ENCODE peak calls at places on chromosomes 13 and 19, in eight cellular contexts. One of them, this sample, is unnamed.

GRCh38 chr13:44489751-44490150 is 86.4 kb downstream of the TSC22D1 start:
- DNase-seq in testis: no peak
- DNase-seq in bronchial epithelial cell: no peak
- DNase-seq in neural crest cell: no peak
- DNase-seq in H1: no peak
- DNase-seq in cardiac fibroblast: no peak
- DNase-seq in HFF-Myc: no peak
- DNase-seq in IMR-90: no peak
- DNase-seq in this sample: no peak

GRCh38 chr19:15702590-15702930 is 25.3 kb upstream of the OR10H2 start:
- DNase-seq in testis: peak
- DNase-seq in bronchial epithelial cell: peak
- DNase-seq in neural crest cell: no peak
- DNase-seq in H1: no peak
- DNase-seq in cardiac fibroblast: peak
- DNase-seq in HFF-Myc: peak
- DNase-seq in IMR-90: no peak
- DNase-seq in this sample: no peak

GRCh38 chr13:24511019-24511823 is 1.4 kb downstream of the PARP4 start:
- DNase-seq in testis: no peak
- DNase-seq in bronchial epithelial cell: peak
- DNase-seq in neural crest cell: no peak
- DNase-seq in H1: no peak
- DNase-seq in cardiac fibroblast: peak
- DNase-seq in HFF-Myc: peak
- DNase-seq in IMR-90: peak
- DNase-seq in this sample: peak

GRCh38 chr13:102800145-102801041 is 1.5 kb downstream of the BIVM start:
- DNase-seq in testis: peak
- DNase-seq in bronchial epithelial cell: peak
- DNase-seq in neural crest cell: peak
- DNase-seq in H1: peak
- DNase-seq in cardiac fibroblast: peak
- DNase-seq in HFF-Myc: peak
- DNase-seq in IMR-90: peak
- DNase-seq in this sample: peak

GRCh38 chr19:47541507-47541906 is 26.6 kb upstream of the NAPA start:
- DNase-seq in testis: no peak
- DNase-seq in bronchial epithelial cell: no peak
- DNase-seq in neural crest cell: no peak
- DNase-seq in H1: no peak
- DNase-seq in cardiac fibroblast: peak
- DNase-seq in HFF-Myc: no peak
- DNase-seq in IMR-90: no peak
- DNase-seq in this sample: no peak

GRCh38 chr13:46747031-46747820 is 49.7 kb downstream of the ESD start:
- DNase-seq in testis: no peak
- DNase-seq in bronchial epithelial cell: no peak
- DNase-seq in neural crest cell: no peak
- DNase-seq in H1: no peak
- DNase-seq in cardiac fibroblast: no peak
- DNase-seq in HFF-Myc: no peak
- DNase-seq in IMR-90: no peak
- DNase-seq in this sample: no peak

GRCh38 chr19:16373989-16374388 is 49.4 kb downstream of the KLF2 start:
- DNase-seq in testis: no peak
- DNase-seq in bronchial epithelial cell: no peak
- DNase-seq in neural crest cell: no peak
- DNase-seq in H1: no peak
- DNase-seq in cardiac fibroblast: no peak
- DNase-seq in HFF-Myc: no peak
- DNase-seq in IMR-90: no peak
- DNase-seq in this sample: no peak

GRCh38 chr19:47107953-47108746 is 5.4 kb downstream of the ZC3H4 start:
- DNase-seq in testis: no peak
- DNase-seq in bronchial epithelial cell: peak
- DNase-seq in neural crest cell: no peak
- DNase-seq in H1: no peak
- DNase-seq in cardiac fibroblast: peak
- DNase-seq in HFF-Myc: no peak
- DNase-seq in IMR-90: peak
- DNase-seq in this sample: no peak

GRCh38 chr13:38686635-38687245 is at the start of gene FREM2:
- DNase-seq in testis: peak
- DNase-seq in bronchial epithelial cell: peak
- DNase-seq in neural crest cell: peak
- DNase-seq in H1: peak
- DNase-seq in cardiac fibroblast: no peak
- DNase-seq in HFF-Myc: no peak
- DNase-seq in IMR-90: no peak
- DNase-seq in this sample: no peak

DNA sequence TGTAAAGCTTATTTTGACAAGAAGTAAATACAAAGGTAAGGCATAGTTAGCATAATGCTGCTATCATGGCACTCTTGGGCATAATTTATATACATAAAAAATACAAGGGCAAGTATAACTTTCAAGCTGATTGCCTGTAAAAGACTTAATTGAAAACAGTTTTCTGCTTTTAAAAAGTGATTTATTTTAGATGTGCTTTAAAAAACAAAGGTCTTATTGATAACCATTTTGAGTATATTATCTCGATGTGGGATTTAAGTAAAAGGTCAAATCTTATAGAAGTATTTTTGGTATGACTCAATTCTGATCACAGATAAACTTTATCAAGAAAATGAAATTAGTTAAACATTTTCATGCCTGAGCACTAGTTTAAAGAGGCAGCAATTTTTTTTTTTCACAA is 175.8 kb downstream of the KCNRG start:
- DNase-seq in testis: no peak
- DNase-seq in bronchial epithelial cell: no peak
- DNase-seq in neural crest cell: no peak
- DNase-seq in H1: no peak
- DNase-seq in cardiac fibroblast: no peak
- DNase-seq in HFF-Myc: no peak
- DNase-seq in IMR-90: no peak
- DNase-seq in this sample: no peak
- TF ChIP-seq CTCF in testis: no peak
- TF ChIP-seq CTCF in bronchial epithelial cell: no peak
- TF ChIP-seq CTCF in neural crest cell: no peak
- TF ChIP-seq CTCF in H1: no peak
- TF ChIP-seq CTCF in cardiac fibroblast: no peak
- TF ChIP-seq CTCF in HFF-Myc: no peak
- TF ChIP-seq CTCF in IMR-90: no peak
- TF ChIP-seq CTCF in this sample: no peak

GRCh38 chr13:77274126-77274525 is 52.8 kb downstream of the MYCBP2 start:
- DNase-seq in testis: no peak
- DNase-seq in bronchial epithelial cell: no peak
- DNase-seq in neural crest cell: no peak
- DNase-seq in H1: no peak
- DNase-seq in cardiac fibroblast: peak
- DNase-seq in HFF-Myc: no peak
- DNase-seq in IMR-90: no peak
- DNase-seq in this sample: no peak
- TF ChIP-seq CTCF in testis: no peak
- TF ChIP-seq CTCF in bronchial epithelial cell: no peak
- TF ChIP-seq CTCF in neural crest cell: no peak
- TF ChIP-seq CTCF in H1: no peak
- TF ChIP-seq CTCF in cardiac fibroblast: no peak
- TF ChIP-seq CTCF in HFF-Myc: no peak
- TF ChIP-seq CTCF in IMR-90: peak
- TF ChIP-seq CTCF in this sample: peak

GRCh38 chr19:10468133-10468532 is 35.0 kb downstream of the KEAP1 start:
- DNase-seq in testis: no peak
- DNase-seq in bronchial epithelial cell: no peak
- DNase-seq in neural crest cell: no peak
- DNase-seq in H1: no peak
- DNase-seq in cardiac fibroblast: no peak
- DNase-seq in HFF-Myc: no peak
- DNase-seq in IMR-90: no peak
- DNase-seq in this sample: no peak

GRCh38 chr19:10467104-10467706 is 36.0 kb downstream of the KEAP1 start:
- DNase-seq in testis: no peak
- DNase-seq in bronchial epithelial cell: no peak
- DNase-seq in neural crest cell: no peak
- DNase-seq in H1: no peak
- DNase-seq in cardiac fibroblast: no peak
- DNase-seq in HFF-Myc: no peak
- DNase-seq in IMR-90: no peak
- DNase-seq in this sample: no peak

GRCh38 chr19:10473192-10473591 is 30.0 kb downstream of the KEAP1 start:
- DNase-seq in testis: no peak
- DNase-seq in bronchial epithelial cell: no peak
- DNase-seq in neural crest cell: no peak
- DNase-seq in H1: no peak
- DNase-seq in cardiac fibroblast: peak
- DNase-seq in HFF-Myc: no peak
- DNase-seq in IMR-90: no peak
- DNase-seq in this sample: no peak

GRCh38 chr19:10474962-10475451 is 28.1 kb downstream of the KEAP1 start:
- DNase-seq in testis: no peak
- DNase-seq in bronchial epithelial cell: no peak
- DNase-seq in neural crest cell: no peak
- DNase-seq in H1: no peak
- DNase-seq in cardiac fibroblast: no peak
- DNase-seq in HFF-Myc: no peak
- DNase-seq in IMR-90: no peak
- DNase-seq in this sample: no peak

GRCh38 chr19:10471909-10472308 is 31.2 kb downstream of the KEAP1 start:
- DNase-seq in testis: no peak
- DNase-seq in bronchial epithelial cell: peak
- DNase-seq in neural crest cell: no peak
- DNase-seq in H1: no peak
- DNase-seq in cardiac fibroblast: peak
- DNase-seq in HFF-Myc: no peak
- DNase-seq in IMR-90: peak
- DNase-seq in this sample: peak
- TF ChIP-seq CTCF in testis: no peak
- TF ChIP-seq CTCF in bronchial epithelial cell: peak
- TF ChIP-seq CTCF in neural crest cell: peak
- TF ChIP-seq CTCF in H1: no peak
- TF ChIP-seq CTCF in cardiac fibroblast: peak
- TF ChIP-seq CTCF in HFF-Myc: peak
- TF ChIP-seq CTCF in IMR-90: peak
- TF ChIP-seq CTCF in this sample: peak

GRCh38 chr19:36114763-36115452 is at the start of gene POLR2I:
- DNase-seq in testis: peak
- DNase-seq in bronchial epithelial cell: peak
- DNase-seq in neural crest cell: peak
- DNase-seq in H1: peak
- DNase-seq in cardiac fibroblast: peak
- DNase-seq in HFF-Myc: peak
- DNase-seq in IMR-90: peak
- DNase-seq in this sample: peak
- TF ChIP-seq CTCF in testis: no peak
- TF ChIP-seq CTCF in bronchial epithelial cell: no peak
- TF ChIP-seq CTCF in neural crest cell: no peak
- TF ChIP-seq CTCF in H1: no peak
- TF ChIP-seq CTCF in cardiac fibroblast: no peak
- TF ChIP-seq CTCF in HFF-Myc: no peak
- TF ChIP-seq CTCF in IMR-90: no peak
- TF ChIP-seq CTCF in this sample: no peak

This sample was measured in HFFc6.